ENCODE peak calls at places on chromosome 1, in six cellular contexts. H, X, I, Z, W and F are unnamed samples.
A peak's percentile ranks its signal among the peaks of the same experiment; 100 is the strongest.

GRCh38 chr1:167628754-167629515 is 1.1 kb upstream of the RCSD1 start:
- DNase-seq in Z (no peak), I (no peak), W (no peak), H (no peak), X (no peak), F (no peak)

GRCh38 chr1:212671342-212672031 is 28.2 kb downstream of the BATF3 start:
- DNase-seq in I (peak; percentile 35), W (no peak), H (no peak), Z (no peak), X (no peak), F (peak; percentile 50)

GRCh38 chr1:150299716-150300115 is 6.1 kb downstream of the MRPS21 start:
- DNase-seq in I (no peak), W (no peak), X (no peak), Z (no peak), H (no peak), F (no peak)

GRCh38 chr1:15027515-15027948 is 126.0 kb upstream of the TMEM51 start:
- DNase-seq in I (peak; percentile 78), W (peak; percentile 16), X (no peak), H (no peak), Z (no peak), F (peak; percentile 70)

GRCh38 chr1:221268295-221268694 is 389.1 kb downstream of the HLX start:
- DNase-seq in W (no peak), X (no peak), H (peak; percentile 56), Z (no peak), I (no peak), F (no peak)

GRCh38 chr1:6956488-6957159 is 171.4 kb downstream of the CAMTA1 start:
- DNase-seq in X (no peak), W (no peak), Z (no peak), H (no peak), I (no peak), F (no peak)

GRCh38 chr1:161088587-161089110 is 709 bp downstream of the NECTIN4 start:
- DNase-seq in W (no peak), H (no peak), X (no peak), Z (no peak), I (no peak), F (peak; percentile 36)

GRCh38 chr1:25178917-25179571 is 53.3 kb downstream of the SYF2 start:
- DNase-seq in Z (no peak), H (no peak), X (no peak), W (no peak), I (no peak), F (no peak)